ENCODE peak calls at places on chromosome 20, in five cellular contexts. E is body of pancreas, L is GM12878, H is breast epithelium, Y is psoas muscle. V is an unnamed sample.

GRCh38 chr20:18678599-18678998 is 90.7 kb downstream of the DTD1 start:
- DNase-seq in E (no peak), L (no peak), H (no peak), Y (no peak), V (no peak)

GRCh38 chr20:25453035-25453810 is 45.8 kb downstream of the GINS1 start:
- DNase-seq in E (no peak), L (no peak), H (no peak), Y (no peak), V (no peak)

GRCh38 chr20:62914970-62915457 is 11.3 kb downstream of the DIDO1 start:
- DNase-seq in E (peak), L (no peak), H (no peak), Y (no peak), V (no peak)

GRCh38 chr20:57040924-57041323 is 225.5 kb downstream of the BMP7 start:
- DNase-seq in E (no peak), L (no peak), H (no peak), Y (no peak), V (no peak)

GRCh38 chr20:63534427-63534830 is 2.7 kb downstream of the PTK6 start:
- DNase-seq in E (no peak), L (no peak), H (no peak), Y (no peak), V (no peak)

GRCh38 chr20:62710886-62711702 is 2.5 kb downstream of the NTSR1 start:
- DNase-seq in E (no peak), L (no peak), H (no peak), Y (no peak), V (no peak)

GRCh38 chr20:41005361-41005729 is 23.3 kb upstream of the TOP1 start:
- DNase-seq in E (peak), L (no peak), H (peak), Y (peak), V (peak)

GRCh38 chr20:48773837-48774418 is 53.9 kb downstream of the PREX1 start:
- DNase-seq in E (no peak), L (no peak), H (no peak), Y (no peak), V (no peak)

GRCh38 chr20:56788041-56788670 is 159.1 kb downstream of the TFAP2C start:
- DNase-seq in E (peak), L (no peak), H (peak), Y (no peak), V (no peak)

GRCh38 chr20:52457826-52458225 is 266.2 kb upstream of the ZFP64 start:
- DNase-seq in E (no peak), L (no peak), H (no peak), Y (no peak), V (no peak)

GRCh38 chr20:8021541-8022269 is 2.1 kb upstream of the TMX4 start:
- DNase-seq in E (no peak), L (no peak), H (no peak), Y (no peak), V (no peak)

GRCh38 chr20:61387204-61387958 is 135.3 kb downstream of the CDH4 start:
- DNase-seq in E (peak), L (no peak), H (peak), Y (no peak), V (no peak)

GRCh38 chr20:11912013-11912663 is 5.6 kb upstream of the BTBD3 start:
- DNase-seq in E (no peak), L (no peak), H (no peak), Y (no peak), V (no peak)

GRCh38 chr20:40688129-40689099 is 622 bp downstream of the MAFB start:
- DNase-seq in E (no peak), L (no peak), H (no peak), Y (peak), V (no peak)

GRCh38 chr20:17543531-17543961 is 12.4 kb upstream of the BFSP1 start:
- DNase-seq in E (no peak), L (no peak), H (no peak), Y (no peak), V (no peak)

GRCh38 chr20:18738055-18738454 is 75.5 kb upstream of the SCP2D1 start:
- DNase-seq in E (no peak), L (no peak), H (no peak), Y (no peak), V (no peak)

GRCh38 chr20:50744143-50744792 is 12.9 kb downstream of the PARD6B start:
- DNase-seq in E (peak), L (no peak), H (peak), Y (peak), V (peak)
- TF ChIP-seq CTCF in E (peak), L (no peak), H (no peak), Y (peak), V (peak)

GRCh38 chr20:33969563-33969962 is 24.1 kb upstream of the RALY start:
- DNase-seq in E (no peak), L (no peak), H (no peak), Y (no peak), V (no peak)

GRCh38 chr20:33967126-33967525 is 26.6 kb upstream of the RALY start:
- DNase-seq in E (no peak), L (no peak), H (no peak), Y (no peak), V (no peak)

GRCh38 chr20:33964431-33964830 is 29.3 kb upstream of the RALY start:
- DNase-seq in E (no peak), L (no peak), H (no peak), Y (no peak), V (no peak)

GRCh38 chr20:33963756-33964155 is 30.0 kb upstream of the RALY start:
- DNase-seq in E (no peak), L (no peak), H (no peak), Y (no peak), V (no peak)
- H3K4me3 ChIP-seq in E (no peak), L (no peak), H (no peak), Y (no peak), V (no peak)

GRCh38 chr20:51153867-51154707 is 131.2 kb upstream of the KCNG1 start:
- DNase-seq in E (no peak), L (no peak), H (no peak), Y (no peak), V (no peak)
- H3K27ac ChIP-seq in E (no peak), L (no peak), H (no peak), Y (no peak), V (no peak)

GRCh38 chr20:38302721-38303120 is 1.2 kb upstream of the BPI start:
- DNase-seq in E (no peak), L (no peak), H (no peak), Y (no peak), V (no peak)

GRCh38 chr20:38307371-38308046 is 3.6 kb downstream of the BPI start:
- DNase-seq in E (no peak), L (no peak), H (no peak), Y (no peak), V (no peak)

GRCh38 chr20:38303908-38304379 is at the start of gene BPI:
- DNase-seq in E (no peak), L (no peak), H (peak), Y (no peak), V (no peak)

GRCh38 chr20:38305541-38305940 is 1.6 kb downstream of the BPI start:
- DNase-seq in E (no peak), L (no peak), H (no peak), Y (no peak), V (no peak)

GRCh38 chr20:38304845-38305447 is 990 bp downstream of the BPI start:
- DNase-seq in E (no peak), L (no peak), H (no peak), Y (peak), V (no peak)
- TF ChIP-seq CTCF in E (no peak), L (peak), H (no peak), Y (peak), V (peak)

GRCh38 chr20:53846640-53847039 is 223.8 kb downstream of the BCAS1 start:
- DNase-seq in E (no peak), L (no peak), H (no peak), Y (no peak), V (no peak)
- H3K4me3 ChIP-seq in E (no peak), L (no peak), H (no peak), Y (no peak), V (no peak)

DNA sequence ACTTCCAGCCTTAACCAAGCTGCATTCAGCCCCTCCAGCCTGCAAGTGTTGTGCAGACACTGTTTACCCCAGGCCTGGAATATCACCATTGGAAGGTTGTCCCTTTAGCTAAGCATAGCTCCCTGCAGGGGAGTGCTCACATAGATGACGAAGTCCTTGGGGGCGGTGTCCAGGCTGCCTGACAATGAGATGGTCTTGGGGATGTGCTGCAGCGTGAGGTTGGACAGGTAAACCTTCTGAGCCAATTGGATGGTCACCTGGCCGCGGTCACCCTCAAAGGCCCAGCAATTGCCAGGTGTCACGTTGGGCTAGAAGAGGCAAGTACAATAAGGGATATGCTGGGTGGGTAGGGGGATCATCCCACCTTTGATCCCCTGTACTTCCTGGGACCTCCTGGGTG is 18.6 kb downstream of the SUN5 start:
- DNase-seq in E (no peak), L (no peak), H (no peak), Y (no peak), V (no peak)
- H3K27ac ChIP-seq in E (no peak), L (no peak), H (no peak), Y (no peak), V (no peak)

GRCh38 chr20:50172347-50173013 is 18.1 kb upstream of the CEBPB start:
- DNase-seq in E (peak), L (no peak), H (peak), Y (peak), V (no peak)

GRCh38 chr20:50170549-50171220 is 17.2 kb upstream of the PEDS1 start:
- DNase-seq in E (no peak), L (no peak), H (no peak), Y (no peak), V (no peak)

GRCh38 chr20:50165687-50166554 is 12.4 kb upstream of the PEDS1 start:
- DNase-seq in E (peak), L (peak), H (peak), Y (peak), V (peak)

GRCh38 chr20:50174456-50174855 is 16.2 kb upstream of the CEBPB start:
- DNase-seq in E (no peak), L (no peak), H (no peak), Y (peak), V (no peak)

DNA sequence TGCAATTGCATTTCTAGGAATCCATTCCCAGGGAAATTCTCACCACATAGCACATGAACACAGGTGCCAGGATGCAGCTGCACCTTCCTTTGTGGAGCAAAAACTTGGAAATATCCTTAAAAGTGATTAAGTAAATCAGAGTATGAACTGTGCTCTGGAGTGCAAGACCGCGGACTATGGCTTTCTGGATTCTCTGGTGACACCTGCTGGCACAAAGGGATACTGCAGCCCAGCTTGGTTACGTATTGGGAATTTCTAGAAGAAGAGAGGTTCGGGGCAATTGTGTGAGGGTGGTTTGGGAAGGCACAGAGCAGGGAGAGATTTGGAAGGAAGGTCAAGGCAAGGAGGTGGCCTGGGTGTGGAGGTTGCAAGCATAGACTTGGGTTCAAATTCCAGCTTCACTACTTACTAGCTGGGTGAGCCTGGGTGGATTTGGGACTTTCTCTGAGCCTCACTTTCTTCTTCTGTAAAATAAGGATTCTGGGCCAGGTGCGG is 15.9 kb upstream of the PEDS1 start:
- DNase-seq in E (peak), L (no peak), H (peak), Y (peak), V (no peak)
- TF ChIP-seq CTCF in E (peak), L (peak), H (peak), Y (peak), V (peak)

V was measured in thoracic aorta.